ENCODE peak calls at places on chromosome 5, in five cellular contexts. B is fibroblast of mammary gland; L is left cardiac atrium; E is naive thymus-derived CD4-positive, alpha-beta T cell; M is choroid plexus epithelial cell. Z is an unnamed sample.

GRCh38 chr5:120605325-120606079 is 141.4 kb downstream of the PRR16 start:
- DNase-seq in B (peak), L (no peak), E (no peak), M (peak), Z (no peak)

GRCh38 chr5:74201334-74202081 is 439.0 kb downstream of the ENC1 start:
- DNase-seq in B (peak), L (peak), E (no peak), M (peak), Z (peak)

GRCh38 chr5:54844905-54845566 is 140.4 kb downstream of the ESM1 start:
- DNase-seq in B (peak), L (no peak), E (peak), M (peak), Z (no peak)

GRCh38 chr5:1185652-1186350 is 15.6 kb upstream of the SLC6A19 start:
- DNase-seq in B (no peak), L (peak), E (no peak), M (no peak), Z (peak)

GRCh38 chr5:5270958-5271605 is 131.0 kb downstream of the ADAMTS16 start:
- DNase-seq in B (peak), L (peak), E (no peak), M (peak), Z (peak)

GRCh38 chr5:29213475-29213874 is 1980.0 kb upstream of the CDH6 start:
- DNase-seq in B (no peak), L (no peak), E (no peak), M (no peak), Z (no peak)

GRCh38 chr5:1468247-1468612 is 23.0 kb upstream of the SLC6A3 start:
- DNase-seq in B (peak), L (no peak), E (peak), M (peak), Z (peak)

GRCh38 chr5:10329421-10329807 is 21.7 kb upstream of the CMBL start:
- DNase-seq in B (no peak), L (no peak), E (no peak), M (no peak), Z (no peak)

GRCh38 chr5:54725391-54726280 is 208.1 kb downstream of the SNX18 start:
- DNase-seq in B (no peak), L (no peak), E (no peak), M (peak), Z (no peak)

GRCh38 chr5:31995011-31995410 is 179.1 kb downstream of the GOLPH3 start:
- DNase-seq in B (no peak), L (no peak), E (no peak), M (no peak), Z (no peak)

GRCh38 chr5:31036407-31036806 is 157.1 kb upstream of the CDH6 start:
- DNase-seq in B (no peak), L (no peak), E (no peak), M (peak), Z (no peak)

GRCh38 chr5:56552612-56553268 is 262.6 kb upstream of the MAP3K1 start:
- DNase-seq in B (peak), L (no peak), E (no peak), M (no peak), Z (no peak)

GRCh38 chr5:142905375-142905774 is 135.2 kb downstream of the ARHGAP26 start:
- DNase-seq in B (no peak), L (no peak), E (no peak), M (no peak), Z (no peak)

GRCh38 chr5:63963080-63963735 is 963 bp upstream of the HTR1A start:
- DNase-seq in B (peak), L (no peak), E (no peak), M (peak), Z (no peak)

GRCh38 chr5:38738898-38739743 is 106.7 kb upstream of the OSMR start:
- DNase-seq in B (peak), L (no peak), E (no peak), M (no peak), Z (no peak)

GRCh38 chr5:11525020-11525419 is 379.2 kb downstream of the CTNND2 start:
- DNase-seq in B (no peak), L (no peak), E (no peak), M (no peak), Z (no peak)

GRCh38 chr5:154972476-154973080 is 31.7 kb downstream of the MRPL22 start:
- DNase-seq in B (peak), L (no peak), E (no peak), M (peak), Z (no peak)

GRCh38 chr5:113202904-113203716 is 226.5 kb downstream of the DCP2 start:
- DNase-seq in B (peak), L (peak), E (no peak), M (peak), Z (peak)

GRCh38 chr5:88145205-88145602 is 123.4 kb downstream of the TMEM161B start:
- DNase-seq in B (no peak), L (no peak), E (no peak), M (no peak), Z (no peak)

GRCh38 chr5:67118050-67118620 is 78.5 kb downstream of the CD180 start:
- DNase-seq in B (no peak), L (no peak), E (no peak), M (no peak), Z (no peak)

GRCh38 chr5:90387508-90387907 is 22.0 kb downstream of the CETN3 start:
- DNase-seq in B (no peak), L (no peak), E (no peak), M (no peak), Z (no peak)

GRCh38 chr5:108654042-108654441 is 93.7 kb upstream of the FER start:
- DNase-seq in B (peak), L (no peak), E (no peak), M (no peak), Z (no peak)

GRCh38 chr5:14178671-14179211 is 35.6 kb downstream of the TRIO start:
- DNase-seq in B (peak), L (no peak), E (no peak), M (peak), Z (no peak)

Z was measured in Right ventricle myocardium superior.